ENCODE peak calls at places on chromosomes 7 and 10, in four cellular contexts. G, J, E and P are unnamed samples.

GRCh38 chr7:156184164-156184563 is 371.9 kb upstream of the SHH start:
- DNase-seq in G (no peak), J (no peak), E (no peak), P (no peak)

GRCh38 chr7:79452032-79452494 is 1.4 kb downstream of the MAGI2 start:
- DNase-seq in G (peak), J (no peak), E (peak), P (peak)

GRCh38 chr7:7612519-7612918 is 28.0 kb upstream of the UMAD1 start:
- DNase-seq in G (no peak), J (no peak), E (no peak), P (no peak)

GRCh38 chr10:89224697-89225443 is 17.8 kb upstream of the CH25H start:
- DNase-seq in G (no peak), J (no peak), E (no peak), P (no peak)

GRCh38 chr7:92137531-92137930 is 3.3 kb upstream of the CYP51A1 start:
- DNase-seq in G (no peak), J (no peak), E (no peak), P (no peak)

GRCh38 chr10:102919237-102919959 is 1.3 kb downstream of the CNNM2 start:
- DNase-seq in G (peak), J (peak), E (peak), P (no peak)

GRCh38 chr10:87771871-87772500 is 46.0 kb downstream of the ATAD1 start:
- DNase-seq in G (peak), J (peak), E (peak), P (peak)

GRCh38 chr7:72781631-72782030 is 46.4 kb downstream of the TYW1B start:
- DNase-seq in G (no peak), J (no peak), E (no peak), P (no peak)

GRCh38 chr10:74433993-74434392 is 283.0 kb downstream of the ADK start:
- DNase-seq in G (no peak), J (no peak), E (no peak), P (no peak)

GRCh38 chr7:142377567-142377966 is 119.7 kb upstream of the PRSS58 start:
- DNase-seq in G (no peak), J (no peak), E (no peak), P (no peak)

GRCh38 chr10:128416231-128416630 is 290.0 kb upstream of the MKI67 start:
- DNase-seq in G (no peak), J (no peak), E (no peak), P (peak)

GRCh38 chr10:19169684-19170083 is 121.1 kb downstream of the MALRD1 start:
- DNase-seq in G (no peak), J (no peak), E (no peak), P (no peak)

GRCh38 chr7:40566879-40567278 is 432.1 kb downstream of the SUGCT start:
- DNase-seq in G (no peak), J (no peak), E (no peak), P (no peak)

GRCh38 chr7:149241695-149242094 is 2.2 kb downstream of the ZNF212 start:
- DNase-seq in G (no peak), J (no peak), E (no peak), P (no peak)